ENCODE peak calls at places on chromosomes 7 and 10, in six cellular contexts. A is CD8-positive, alpha-beta T cell; Z is left ventricle myocardium inferior; K is gastrocnemius medialis; T is kidney epithelial cell; L is choroid plexus epithelial cell. W is an unnamed sample.

GRCh38 chr7:1344981-1345701 is 112.5 kb downstream of the UNCX start:
- DNase-seq in A (no peak), Z (no peak), K (no peak), T (no peak), L (no peak), W (no peak)

GRCh38 chr7:107687656-107688055 is 27.0 kb downstream of the SLC26A4 start:
- DNase-seq in A (no peak), Z (no peak), K (no peak), T (peak), L (no peak), W (no peak)

GRCh38 chr7:117241088-117241487 is 81.8 kb downstream of the WNT2 start:
- DNase-seq in A (no peak), Z (no peak), K (no peak), T (no peak), L (no peak), W (no peak)

GRCh38 chr7:47266131-47266706 is 315.7 kb downstream of the TNS3 start:
- DNase-seq in A (no peak), Z (peak), K (peak), T (peak), L (peak), W (peak)

GRCh38 chr7:69659964-69660363 is 61.7 kb downstream of the AUTS2 start:
- DNase-seq in A (no peak), Z (no peak), K (no peak), T (no peak), L (peak), W (no peak)

GRCh38 chr7:42736931-42737330 is 174.9 kb downstream of the C7orf25 start:
- DNase-seq in A (no peak), Z (no peak), K (no peak), T (no peak), L (no peak), W (no peak)

GRCh38 chr10:28089467-28089866 is 90.6 kb upstream of the ODAD2 start:
- DNase-seq in A (no peak), Z (no peak), K (no peak), T (peak), L (peak), W (no peak)

GRCh38 chr10:42150428-42151061 is 487.8 kb downstream of the ZNF33B start:
- DNase-seq in A (no peak), Z (no peak), K (no peak), T (no peak), L (no peak), W (no peak)

GRCh38 chr10:96695366-96695765 is 24.9 kb downstream of the PIK3AP1 start:
- DNase-seq in A (no peak), Z (no peak), K (no peak), T (no peak), L (peak), W (no peak)

GRCh38 chr10:71547841-71548493 is 151.2 kb downstream of the CDH23 start:
- DNase-seq in A (no peak), Z (peak), K (no peak), T (no peak), L (peak), W (peak)

GRCh38 chr10:89086801-89087513 is 96.4 kb downstream of the FAS start:
- DNase-seq in A (no peak), Z (peak), K (peak), T (no peak), L (peak), W (peak)

GRCh38 chr7:26100940-26101339 is 51.1 kb upstream of the NFE2L3 start:
- DNase-seq in A (no peak), Z (no peak), K (no peak), T (no peak), L (peak), W (no peak)

GRCh38 chr10:70355234-70356021 is 27.0 kb downstream of the LRRC20 start:
- DNase-seq in A (no peak), Z (no peak), K (no peak), T (no peak), L (no peak), W (no peak)

GRCh38 chr7:103995554-103995953 is 6.1 kb upstream of the RELN start:
- DNase-seq in A (no peak), Z (no peak), K (no peak), T (no peak), L (no peak), W (no peak)

GRCh38 chr7:1638113-1638726 is 31.9 kb upstream of the ELFN1 start:
- DNase-seq in A (no peak), Z (peak), K (peak), T (no peak), L (peak), W (no peak)

GRCh38 chr7:50393547-50394252 is 56.5 kb downstream of the FIGNL1 start:
- DNase-seq in A (peak), Z (no peak), K (no peak), T (no peak), L (no peak), W (no peak)

GRCh38 chr7:128831178-128831993 is 1.2 kb downstream of the FLNC start:
- DNase-seq in A (no peak), Z (peak), K (no peak), T (no peak), L (peak), W (no peak)

GRCh38 chr7:137508437-137509175 is 165.1 kb upstream of the PTN start:
- DNase-seq in A (no peak), Z (no peak), K (no peak), T (peak), L (peak), W (peak)

GRCh38 chr10:95559466-95559865 is 1.7 kb downstream of the SORBS1 start:
- DNase-seq in A (no peak), Z (no peak), K (no peak), T (no peak), L (no peak), W (no peak)

GRCh38 chr7:152909683-152910544 is 150.4 kb downstream of the ACTR3B start:
- DNase-seq in A (no peak), Z (no peak), K (no peak), T (no peak), L (no peak), W (no peak)

GRCh38 chr7:41399171-41399570 is 303.7 kb downstream of the INHBA start:
- DNase-seq in A (no peak), Z (no peak), K (no peak), T (no peak), L (no peak), W (no peak)

GRCh38 chr7:40808409-40808942 is 673.7 kb downstream of the SUGCT start:
- DNase-seq in A (no peak), Z (no peak), K (no peak), T (peak), L (peak), W (peak)

GRCh38 chr10:72261323-72262018 is 12.3 kb upstream of the DDIT4 start:
- DNase-seq in A (peak), Z (no peak), K (no peak), T (no peak), L (no peak), W (no peak)

GRCh38 chr10:33817647-33818046 is 483.2 kb upstream of the NRP1 start:
- DNase-seq in A (no peak), Z (no peak), K (no peak), T (no peak), L (no peak), W (no peak)

GRCh38 chr7:20153999-20154398 is 63.2 kb downstream of the MACC1 start:
- DNase-seq in A (no peak), Z (no peak), K (no peak), T (no peak), L (no peak), W (no peak)

GRCh38 chr7:20159226-20159747 is 57.9 kb downstream of the MACC1 start:
- DNase-seq in A (no peak), Z (no peak), K (no peak), T (no peak), L (no peak), W (no peak)

GRCh38 chr7:20153567-20153966 is 63.6 kb downstream of the MACC1 start:
- DNase-seq in A (no peak), Z (no peak), K (no peak), T (no peak), L (no peak), W (no peak)

GRCh38 chr7:20157456-20157855 is 59.7 kb downstream of the MACC1 start:
- DNase-seq in A (no peak), Z (no peak), K (no peak), T (no peak), L (no peak), W (no peak)

DNA sequence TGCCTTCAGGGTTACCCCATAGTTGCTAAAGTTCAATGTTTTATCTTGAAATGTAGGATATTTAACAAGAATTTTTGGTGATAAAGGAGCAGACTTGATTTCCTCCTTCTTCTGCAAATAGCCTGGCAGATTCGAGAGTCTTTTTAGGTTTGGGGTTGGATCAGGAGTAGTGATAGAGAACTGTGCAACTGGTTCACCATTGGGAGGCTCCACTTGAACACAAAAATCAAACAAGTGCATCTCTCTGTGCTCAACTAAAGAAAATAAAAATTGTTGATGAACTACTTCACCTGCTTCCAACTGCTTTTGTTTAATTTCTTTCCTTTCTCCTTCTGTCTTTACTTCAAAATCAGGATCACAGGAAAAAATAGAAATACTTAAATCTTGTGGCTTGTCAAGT is 58.5 kb downstream of the MACC1 start:
- DNase-seq in A (no peak), Z (no peak), K (no peak), T (no peak), L (peak), W (no peak)
- TF ChIP-seq CTCF in A (no peak), Z (peak), K (no peak), T (no peak), L (peak), W (peak)

DNA sequence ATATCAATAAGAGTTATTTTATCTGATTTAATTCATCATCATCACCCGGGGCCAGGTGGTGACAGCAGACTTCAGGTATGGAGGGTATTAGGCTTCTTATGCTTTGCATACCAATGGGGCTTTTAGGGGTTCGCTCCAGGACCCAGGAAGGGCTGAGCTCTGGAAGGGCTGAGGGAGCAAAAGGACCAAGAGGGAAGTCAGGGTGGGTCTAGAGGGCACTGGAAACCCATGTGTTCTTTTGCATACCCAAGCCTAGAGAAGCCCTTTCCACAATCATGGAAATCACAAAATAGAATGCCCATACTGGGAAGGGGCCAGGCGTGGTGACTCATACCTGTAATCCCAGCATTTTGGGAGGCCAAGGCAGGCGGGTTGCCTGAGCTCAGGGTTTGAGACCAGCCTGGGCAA is 30.9 kb upstream of the VCL start:
- DNase-seq in A (no peak), Z (no peak), K (no peak), T (no peak), L (no peak), W (no peak)
- TF ChIP-seq CTCF in A (no peak), Z (no peak), K (no peak), T (no peak), L (no peak), W (no peak)

DNA sequence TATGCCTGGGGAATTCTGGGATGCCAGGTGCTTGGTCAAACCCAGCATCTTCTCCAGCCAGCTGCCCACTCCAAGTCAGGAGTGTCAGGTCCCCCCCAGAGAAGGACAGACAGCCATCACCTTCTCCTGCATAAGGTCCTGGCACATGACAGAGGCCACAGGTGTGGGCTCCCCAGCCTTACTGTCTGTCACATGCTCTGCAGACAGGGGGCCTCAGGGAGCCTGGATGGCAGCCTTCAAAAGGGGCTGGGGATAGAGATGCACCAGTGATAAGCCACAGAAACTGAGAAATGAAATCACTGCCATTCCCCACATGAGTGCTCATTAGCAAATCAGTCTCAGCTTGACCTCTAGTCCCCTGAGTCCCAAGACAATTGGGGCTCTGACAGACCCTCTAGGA is 72.9 kb downstream of the PLXNA4 start:
- DNase-seq in A (no peak), Z (no peak), K (no peak), T (no peak), L (no peak), W (no peak)
- TF ChIP-seq CTCF in A (no peak), Z (no peak), K (no peak), T (no peak), L (no peak), W (no peak)

DNA sequence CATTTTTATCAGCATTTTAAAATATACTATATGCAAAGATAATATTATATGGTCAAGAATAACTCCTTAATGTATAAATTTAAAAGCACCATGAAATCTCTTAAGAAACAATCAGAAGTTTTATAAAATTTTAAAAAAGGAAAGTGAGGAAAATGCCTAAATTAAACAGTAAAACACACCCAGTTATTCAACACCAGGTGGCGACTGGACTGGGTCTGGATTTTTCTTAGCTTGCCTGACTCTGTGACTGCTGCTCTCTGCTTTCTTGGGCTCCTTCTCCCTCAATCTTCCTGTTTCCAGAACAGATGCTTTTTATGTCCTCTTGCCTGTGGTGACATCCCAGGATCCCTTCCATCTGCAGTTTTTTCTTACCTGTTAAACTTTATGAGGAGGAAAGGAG is 200.3 kb downstream of the BICC1 start:
- DNase-seq in A (no peak), Z (no peak), K (no peak), T (no peak), L (peak), W (no peak)
- TF ChIP-seq CTCF in A (no peak), Z (no peak), K (no peak), T (peak), L (peak), W (peak)

DNA sequence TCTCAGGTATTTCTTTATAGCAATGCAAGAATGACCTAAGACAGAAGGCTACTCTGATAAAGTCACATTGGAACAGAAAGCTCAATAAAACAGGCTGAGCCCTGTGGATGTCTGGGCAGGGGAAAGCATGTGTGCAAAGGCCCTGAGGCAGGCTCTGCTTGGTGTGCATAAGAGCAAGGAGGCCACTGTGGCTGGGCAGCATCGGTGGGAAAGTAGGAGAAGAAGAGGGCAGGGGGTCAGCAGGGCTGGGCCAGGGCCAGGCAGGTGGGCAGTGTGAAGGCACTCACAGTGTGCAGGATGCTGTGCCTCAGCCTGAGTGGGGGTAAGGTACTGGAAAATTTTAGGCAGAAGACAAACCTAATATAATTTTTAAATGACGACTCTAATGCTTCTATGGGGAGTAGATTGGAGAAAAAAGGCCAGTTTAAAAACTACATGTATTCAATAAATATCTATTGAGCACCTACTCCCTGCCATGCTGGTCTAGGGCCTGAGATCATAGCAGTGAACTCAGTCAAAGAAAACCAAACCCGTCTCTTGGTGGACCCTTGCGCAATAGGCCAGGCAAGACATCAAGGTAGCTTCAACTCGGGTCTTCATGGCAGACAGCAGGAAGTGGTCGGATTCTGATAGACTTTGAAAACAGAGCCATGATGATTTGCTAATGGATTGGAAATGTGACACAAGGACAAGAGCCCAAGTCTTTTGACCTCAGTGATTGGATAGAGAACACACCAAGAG is 572.3 kb downstream of the TCERG1L start:
- DNase-seq in A (no peak), Z (no peak), K (no peak), T (no peak), L (no peak), W (no peak)
- TF ChIP-seq CTCF in A (no peak), Z (no peak), K (no peak), T (no peak), L (no peak), W (no peak)

GRCh38 chr10:93142534-93142933 is 68.8 kb downstream of the CYP26A1 start:
- DNase-seq in A (no peak), Z (no peak), K (no peak), T (no peak), L (no peak), W (no peak)
- TF ChIP-seq CTCF in A (no peak), Z (no peak), K (no peak), T (no peak), L (peak), W (no peak)

DNA sequence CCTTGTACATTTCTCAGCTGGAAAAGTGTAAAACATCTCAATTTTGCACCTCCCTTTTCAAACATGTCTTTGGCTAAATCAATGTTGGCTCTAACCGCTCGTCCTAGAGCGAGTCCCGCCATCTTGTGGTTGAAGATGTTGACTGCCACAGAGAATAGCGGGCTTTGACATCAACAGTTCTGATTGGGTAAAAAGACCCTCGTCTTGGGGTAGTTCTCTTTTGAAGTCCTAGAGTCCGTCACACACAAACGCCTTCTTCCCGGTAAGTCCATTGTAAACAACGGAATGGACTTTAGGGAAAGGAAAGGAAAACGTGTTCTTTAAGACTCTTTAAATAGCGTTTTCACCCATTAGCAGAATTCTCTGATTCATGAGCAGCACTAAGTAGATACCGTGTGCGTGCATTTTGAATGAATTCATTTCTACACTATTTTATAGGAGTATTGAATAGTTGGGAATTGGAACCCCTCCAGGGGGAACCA is 454 bp upstream of the RPP30 start:
- DNase-seq in A (peak), Z (no peak), K (no peak), T (peak), L (peak), W (no peak)
- TF ChIP-seq CTCF in A (peak), Z (peak), K (peak), T (peak), L (peak), W (peak)

GRCh38 chr7:100091411-100092181 is 2.8 kb downstream of the COPS6 start:
- DNase-seq in A (no peak), Z (no peak), K (no peak), T (no peak), L (no peak), W (no peak)
- TF ChIP-seq CTCF in A (no peak), Z (no peak), K (no peak), T (no peak), L (peak), W (peak)